ENCODE peak calls at places on chromosomes 4 and X, in six cellular contexts. O is K562, I is A549, Y is endothelial cell of umbilical vein, N is HepG2, Q is GM12878. L is an unnamed sample.
A peak's percentile ranks its signal among the peaks of the same experiment; 100 is the strongest.

GRCh38 chr4:25563071-25563564 is 92.5 kb upstream of the SLC34A2 start:
- DNase-seq in O (no peak), I (no peak), Y (no peak), N (no peak), Q (no peak), L (no peak)

GRCh38 chr4:5710962-5711478 is at the start of gene EVC:
- DNase-seq in O (peak; percentile 37), I (peak; percentile 69), Y (peak; percentile 67), N (peak; percentile 54), Q (no peak), L (no peak)

GRCh38 chrX:15158350-15158735 is 111.5 kb downstream of the ASB9 start:
- DNase-seq in O (no peak), I (no peak), Y (no peak), N (no peak), Q (no peak), L (no peak)

GRCh38 chr4:133208694-133209285 is 59.7 kb downstream of the PCDH10 start:
- DNase-seq in O (no peak), I (no peak), Y (no peak), N (no peak), Q (no peak), L (no peak)

GRCh38 chr4:34365891-34366290 is 1878.4 kb downstream of the ARAP2 start:
- DNase-seq in O (no peak), I (no peak), Y (no peak), N (no peak), Q (no peak), L (no peak)

GRCh38 chrX:115428011-115428410 is 133.0 kb upstream of the PLS3 start:
- DNase-seq in O (no peak), I (no peak), Y (no peak), N (no peak), Q (no peak), L (no peak)

GRCh38 chr4:142480244-142480643 is 365.9 kb downstream of the INPP4B start:
- DNase-seq in O (no peak), I (no peak), Y (peak; percentile 28), N (no peak), Q (no peak), L (no peak)

GRCh38 chr4:55356991-55357461 is 11.0 kb downstream of the SRD5A3 start:
- DNase-seq in O (no peak), I (no peak), Y (no peak), N (peak; percentile 42), Q (no peak), L (no peak)

GRCh38 chr4:153521467-153521866 is 55.3 kb downstream of the TMEM131L start:
- DNase-seq in O (no peak), I (no peak), Y (no peak), N (no peak), Q (peak; percentile 57), L (no peak)

GRCh38 chr4:173182403-173182802 is 13.8 kb downstream of the GALNT7 start:
- DNase-seq in O (no peak), I (no peak), Y (peak; percentile 48), N (no peak), Q (no peak), L (no peak)

GRCh38 chr4:89196056-89196674 is 84.8 kb downstream of the TIGD2 start:
- DNase-seq in O (no peak), I (no peak), Y (no peak), N (no peak), Q (no peak), L (no peak)

GRCh38 chrX:3743821-3744439 is 30.5 kb upstream of the PRKX start:
- DNase-seq in O (no peak), I (no peak), Y (no peak), N (no peak), Q (no peak), L (peak; percentile 67)

GRCh38 chrX:68365356-68365755 is 67.9 kb downstream of the OPHN1 start:
- DNase-seq in O (no peak), I (no peak), Y (no peak), N (no peak), Q (no peak), L (no peak)

GRCh38 chr4:101074326-101074725 is 273.0 kb downstream of the PPP3CA start:
- DNase-seq in O (no peak), I (no peak), Y (no peak), N (no peak), Q (no peak), L (no peak)

GRCh38 chrX:79161655-79162054 is 17.2 kb downstream of the GPR174 start:
- DNase-seq in O (no peak), I (no peak), Y (no peak), N (no peak), Q (peak; percentile 72), L (peak; percentile 2)

GRCh38 chrX:152915541-152916241 is 17.8 kb downstream of the ZNF185 start:
- DNase-seq in O (peak; percentile 72), I (peak; percentile 51), Y (peak; percentile 16), N (peak; percentile 22), Q (no peak), L (peak; percentile 55)

GRCh38 chr4:108210989-108211725 is 42.4 kb upstream of the LEF1 start:
- DNase-seq in O (no peak), I (no peak), Y (no peak), N (no peak), Q (no peak), L (no peak)

GRCh38 chr4:184421558-184422155 is 52.7 kb downstream of the IRF2 start:
- DNase-seq in O (no peak), I (no peak), Y (no peak), N (no peak), Q (peak; percentile 46), L (no peak)

GRCh38 chr4:2795558-2796260 is 2.8 kb downstream of the SH3BP2 start:
- DNase-seq in O (no peak), I (no peak), Y (no peak), N (no peak), Q (no peak), L (no peak)

GRCh38 chrX:46665232-46666162 is 91.9 kb downstream of the CHST7 start:
- DNase-seq in O (no peak), I (no peak), Y (peak; percentile 37), N (no peak), Q (no peak), L (no peak)

GRCh38 chrX:10990418-10990817 is 120.7 kb upstream of the HCCS start:
- DNase-seq in O (no peak), I (no peak), Y (no peak), N (no peak), Q (no peak), L (no peak)

GRCh38 chrX:3290561-3290960 is 55.9 kb downstream of the MXRA5 start:
- DNase-seq in O (no peak), I (no peak), Y (no peak), N (no peak), Q (no peak), L (no peak)

GRCh38 chrX:3820170-3820569 is 106.7 kb upstream of the PRKX start:
- DNase-seq in O (no peak), I (no peak), Y (no peak), N (no peak), Q (no peak), L (no peak)

GRCh38 chr4:19438228-19438627 is 813.5 kb upstream of the SLIT2 start:
- DNase-seq in O (no peak), I (no peak), Y (no peak), N (no peak), Q (no peak), L (no peak)

GRCh38 chr4:69095301-69095731 is 958 bp upstream of the UGT2B7 start:
- DNase-seq in O (no peak), I (peak; percentile 37), Y (peak; percentile 90), N (peak; percentile 89), Q (no peak), L (peak; percentile 9)

GRCh38 chr4:39256436-39256835 is 74.1 kb downstream of the WDR19 start:
- DNase-seq in O (no peak), I (no peak), Y (peak; percentile 94), N (no peak), Q (no peak), L (no peak)

GRCh38 chr4:87410669-87411068 is 11.7 kb upstream of the NUDT9 start:
- DNase-seq in O (no peak), I (no peak), Y (no peak), N (no peak), Q (no peak), L (no peak)

GRCh38 chrX:100695991-100696390 is 35.9 kb downstream of the SYTL4 start:
- DNase-seq in O (no peak), I (no peak), Y (no peak), N (peak; percentile 5), Q (no peak), L (no peak)

DNA sequence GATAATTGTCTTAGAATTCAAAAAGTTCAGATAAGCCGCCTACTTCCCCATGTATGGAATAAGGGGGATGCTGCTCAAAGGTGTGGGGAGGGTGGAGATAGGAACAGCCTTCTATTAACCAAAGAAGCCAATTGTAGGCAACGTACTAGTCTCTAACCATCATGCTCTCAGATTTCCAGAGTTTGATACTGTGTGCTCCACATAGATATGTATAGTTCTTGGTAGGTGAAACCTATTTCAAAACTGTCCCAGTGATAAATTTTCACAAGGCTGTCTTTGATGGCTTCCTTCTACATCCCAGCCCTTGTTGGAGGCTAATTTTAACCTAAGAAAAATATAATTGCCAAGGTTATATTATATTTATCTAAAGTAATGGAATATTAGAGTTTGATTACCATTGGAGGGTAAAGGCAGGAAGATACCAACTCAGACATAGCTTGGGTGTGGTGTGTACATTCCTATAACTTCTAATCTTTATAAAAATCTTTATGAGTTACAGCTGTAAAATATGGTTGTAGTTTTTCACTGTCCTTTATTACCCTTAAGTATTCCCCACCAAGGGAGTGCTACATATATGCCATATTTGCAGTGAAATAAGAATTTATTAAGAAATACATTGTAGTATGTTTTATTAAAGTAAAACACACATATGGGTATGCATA is 87.7 kb downstream of the SLC4A4 start:
- DNase-seq in O (no peak), I (no peak), Y (no peak), N (no peak), Q (no peak), L (no peak)
- TF ChIP-seq MYC in O (no peak), I (no peak), Y (no peak), N (no peak), Q (no peak), L (no peak)

GRCh38 chrX:130994671-130995070 is 63.5 kb upstream of the ARHGAP36 start:
- DNase-seq in O (peak; percentile 24), I (peak; percentile 16), Y (peak; percentile 5), N (no peak), Q (no peak), L (peak; percentile 38)
- TF ChIP-seq MYC in O (no peak), I (no peak), Y (no peak), N (no peak), Q (no peak), L (no peak)

GRCh38 chr4:182644326-182645050 is 272.7 kb downstream of the DCTD start:
- DNase-seq in O (no peak), I (no peak), Y (no peak), N (no peak), Q (no peak), L (no peak)
- TF ChIP-seq MYC in O (no peak), I (no peak), Y (no peak), N (no peak), Q (no peak), L (no peak)

GRCh38 chr4:138658518-138658917 is 357.1 kb upstream of the NOCT start:
- DNase-seq in O (no peak), I (no peak), Y (no peak), N (no peak), Q (no peak), L (no peak)
- TF ChIP-seq MYC in O (no peak), I (no peak), Y (no peak), N (no peak), Q (no peak), L (no peak)

L was measured in NB4.